ENCODE peak calls at places on chromosomes 5 and 9, in seven cellular contexts. H is PC-3, Y is body of pancreas, X is upper lobe of right lung, E is psoas muscle, U is mammary epithelial cell, G is keratinocyte. P is an unnamed sample. For H3K4me1 and H3K27me3, the result is how much of the 10 kb centered on the place peaks cover.

GRCh38 chr5:37637165-37637845 is 202.5 kb downstream of the GDNF start:
- DNase-seq in H (peak), Y (no peak), X (no peak), E (no peak), U (no peak), G (no peak), P (no peak)

GRCh38 chr9:650362-650761 is 191.1 kb upstream of the DMRT1 start:
- DNase-seq in H (no peak), Y (no peak), X (no peak), E (no peak), U (no peak), G (no peak), P (no peak)

GRCh38 chr5:81245871-81246235 is 12.7 kb downstream of the CKMT2 start:
- DNase-seq in H (no peak), Y (no peak), X (no peak), E (no peak), U (peak), G (no peak), P (no peak)

GRCh38 chr9:93467062-93467416 is 13.7 kb upstream of the FAM120AOS start:
- DNase-seq in H (peak), Y (no peak), X (no peak), E (no peak), U (peak), G (no peak), P (no peak)

GRCh38 chr9:128113526-128114325 is 13.8 kb downstream of the PTGES2 start:
- DNase-seq in H (no peak), Y (no peak), X (peak), E (no peak), U (no peak), G (no peak), P (no peak)

GRCh38 chr5:159911349-159911748 is 4.9 kb upstream of the ADRA1B start:
- DNase-seq in H (no peak), Y (no peak), X (no peak), E (no peak), U (no peak), G (no peak), P (no peak)

GRCh38 chr5:76490970-76491369 is 87.9 kb downstream of the IQGAP2 start:
- DNase-seq in H (no peak), Y (no peak), X (no peak), E (no peak), U (no peak), G (no peak), P (no peak)

GRCh38 chr9:86057491-86057890 is 41.9 kb downstream of the GOLM1 start:
- DNase-seq in H (no peak), Y (no peak), X (no peak), E (no peak), U (no peak), G (no peak), P (no peak)

GRCh38 chr9:36788534-36788933 is 215.8 kb downstream of the MELK start:
- DNase-seq in H (no peak), Y (no peak), X (no peak), E (no peak), U (no peak), G (no peak), P (no peak)

GRCh38 chr5:1318659-1319251 is 23.9 kb upstream of the TERT start:
- DNase-seq in H (no peak), Y (no peak), X (peak), E (no peak), U (no peak), G (no peak), P (no peak)

GRCh38 chr9:78196258-78196657 is 39.6 kb upstream of the CEP78 start:
- DNase-seq in H (no peak), Y (no peak), X (no peak), E (no peak), U (no peak), G (no peak), P (no peak)

GRCh38 chr5:35003018-35003957 is 44.5 kb downstream of the AGXT2 start:
- DNase-seq in H (peak), Y (peak), X (peak), E (peak), U (peak), G (no peak), P (peak)

GRCh38 chr9:8816361-8816760 is 1016.8 kb upstream of the DMAC1 start:
- DNase-seq in H (no peak), Y (no peak), X (no peak), E (no peak), U (no peak), G (no peak), P (no peak)

GRCh38 chr5:68960961-68961360 is 132.9 kb upstream of the SLC30A5 start:
- DNase-seq in H (no peak), Y (no peak), X (no peak), E (no peak), U (no peak), G (no peak), P (no peak)

GRCh38 chr5:11311731-11312130 is 550.7 kb upstream of the DAP start:
- DNase-seq in H (no peak), Y (no peak), X (no peak), E (no peak), U (no peak), G (no peak), P (no peak)

GRCh38 chr5:163586431-163587033 is 81.1 kb downstream of the MAT2B start:
- DNase-seq in H (no peak), Y (no peak), X (no peak), E (no peak), U (no peak), G (no peak), P (no peak)

GRCh38 chr5:39224196-39224754 is 4.9 kb upstream of the FYB1 start:
- DNase-seq in H (peak), Y (peak), X (no peak), E (peak), U (peak), G (peak), P (no peak)

GRCh38 chr5:643811-644271 is 31.7 kb downstream of the CEP72 start:
- DNase-seq in H (no peak), Y (no peak), X (peak), E (no peak), U (no peak), G (no peak), P (no peak)

GRCh38 chr9:71393011-71393410 is 271.6 kb upstream of the TRPM3 start:
- DNase-seq in H (no peak), Y (no peak), X (no peak), E (no peak), U (no peak), G (no peak), P (no peak)

GRCh38 chr5:10874561-10874960 is 113.5 kb upstream of the DAP start:
- DNase-seq in H (no peak), Y (no peak), X (no peak), E (no peak), U (no peak), G (no peak), P (no peak)

GRCh38 chr5:172477466-172477865 is 23.1 kb upstream of the SH3PXD2B start:
- DNase-seq in H (no peak), Y (no peak), X (no peak), E (no peak), U (no peak), G (no peak), P (no peak)

GRCh38 chr9:101716629-101717028 is 21.8 kb downstream of the GRIN3A start:
- DNase-seq in H (no peak), Y (no peak), X (no peak), E (no peak), U (no peak), G (no peak), P (no peak)

GRCh38 chr9:19146441-19146840 is 19.1 kb upstream of the PLIN2 start:
- DNase-seq in H (no peak), Y (no peak), X (no peak), E (peak), U (no peak), G (no peak), P (no peak)

GRCh38 chr5:140875085-140876065 is at the start of gene PCDHA12:
- DNase-seq in H (peak), Y (no peak), X (no peak), E (no peak), U (no peak), G (no peak), P (no peak)

DNA sequence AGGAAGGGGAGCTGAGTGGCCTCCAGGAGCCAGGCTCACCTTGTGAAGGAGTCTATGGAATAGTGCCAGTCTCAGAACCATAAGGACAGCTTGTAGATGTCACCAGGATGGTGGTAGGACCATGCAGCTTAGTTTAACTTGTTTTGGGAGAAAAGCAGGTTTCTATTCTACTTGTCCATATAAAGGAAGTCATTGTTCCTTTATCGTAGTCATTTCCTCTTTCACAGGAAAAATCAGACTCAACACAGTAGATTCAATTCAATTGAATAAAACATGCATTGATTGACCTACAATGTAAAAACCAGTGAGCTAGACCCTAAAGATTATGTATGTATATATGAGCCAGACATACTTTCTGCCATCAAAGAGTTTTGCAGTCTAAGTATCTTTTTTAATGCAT is 53.3 kb downstream of the MEGF10 start:
- DNase-seq in H (no peak), Y (no peak), X (no peak), E (no peak), U (no peak), G (no peak), P (no peak)
- H3K4me1 ChIP-seq in H (under half), Y (under half), X (under half), E (under half), U (under half), G (under half), P (under half)

DNA sequence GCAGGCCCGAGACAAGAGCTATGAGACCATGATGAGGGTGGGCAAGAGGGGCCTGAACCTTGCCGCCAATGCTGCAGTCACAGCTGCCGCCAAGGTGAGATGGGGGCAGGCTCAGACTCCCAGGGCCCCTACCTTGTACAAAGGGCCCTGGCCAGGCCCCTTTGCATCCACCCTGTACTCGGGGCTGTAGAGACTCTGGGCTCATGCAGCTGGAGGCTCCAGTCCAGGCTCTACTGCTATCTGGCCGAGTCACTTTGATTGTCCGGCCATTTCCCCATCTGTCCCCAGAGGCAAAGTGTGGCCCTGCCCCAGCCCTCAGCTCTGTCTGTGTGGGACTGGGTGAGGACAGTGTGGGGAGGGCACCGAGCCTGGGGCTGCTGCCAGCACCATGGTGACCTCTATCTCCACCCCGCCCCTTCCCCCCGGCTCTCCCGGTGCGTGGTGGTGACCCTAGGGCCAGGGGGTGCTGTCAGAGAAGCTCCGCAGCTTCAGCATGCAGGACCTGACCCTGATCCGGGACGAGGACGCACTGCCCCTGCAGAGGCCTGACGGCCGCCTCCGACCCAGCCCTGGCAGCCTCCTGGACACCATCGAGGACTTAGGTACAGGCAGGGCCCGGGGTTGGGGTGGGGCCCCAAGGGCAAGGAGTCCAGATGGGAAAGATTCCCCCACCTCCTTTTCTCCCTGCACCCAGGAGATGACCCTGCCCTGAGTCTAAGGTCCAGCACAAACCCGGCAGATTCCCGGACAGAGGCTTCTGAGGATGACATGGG is 6.1 kb downstream of the REEP2 start:
- DNase-seq in H (no peak), Y (no peak), X (peak), E (no peak), U (no peak), G (no peak), P (no peak)
- H3K27me3 ChIP-seq in H (under half), Y (under half), X (under half), E (under half), U (under half), G (under half), P (under half)

GRCh38 chr9:99560561-99560960 is 261.1 kb upstream of the NR4A3 start:
- DNase-seq in H (no peak), Y (no peak), X (no peak), E (no peak), U (no peak), G (no peak), P (no peak)

GRCh38 chr9:99562263-99562565 is 259.5 kb upstream of the NR4A3 start:
- DNase-seq in H (no peak), Y (no peak), X (no peak), E (no peak), U (no peak), G (no peak), P (no peak)

GRCh38 chr9:99565203-99565602 is 256.5 kb upstream of the NR4A3 start:
- DNase-seq in H (no peak), Y (no peak), X (no peak), E (no peak), U (no peak), G (no peak), P (no peak)

GRCh38 chr9:99561435-99562262 is 260.0 kb upstream of the NR4A3 start:
- DNase-seq in H (no peak), Y (no peak), X (no peak), E (no peak), U (no peak), G (no peak), P (no peak)

GRCh38 chr9:99563364-99563763 is 258.3 kb upstream of the NR4A3 start:
- DNase-seq in H (peak), Y (no peak), X (no peak), E (no peak), U (no peak), G (no peak), P (no peak)
- TF ChIP-seq CTCF in H (no peak), Y (no peak), X (no peak), E (no peak), U (no peak), G (no peak), P (no peak)

GRCh38 chr9:111839387-111839786 is 44.6 kb upstream of the SHOC1 start:
- DNase-seq in H (peak), Y (peak), X (peak), E (peak), U (no peak), G (no peak), P (no peak)
- H3K4me1 ChIP-seq in H (under half), Y (under half), X (under half), E (under half), U (under half), G (under half), P (under half)

DNA sequence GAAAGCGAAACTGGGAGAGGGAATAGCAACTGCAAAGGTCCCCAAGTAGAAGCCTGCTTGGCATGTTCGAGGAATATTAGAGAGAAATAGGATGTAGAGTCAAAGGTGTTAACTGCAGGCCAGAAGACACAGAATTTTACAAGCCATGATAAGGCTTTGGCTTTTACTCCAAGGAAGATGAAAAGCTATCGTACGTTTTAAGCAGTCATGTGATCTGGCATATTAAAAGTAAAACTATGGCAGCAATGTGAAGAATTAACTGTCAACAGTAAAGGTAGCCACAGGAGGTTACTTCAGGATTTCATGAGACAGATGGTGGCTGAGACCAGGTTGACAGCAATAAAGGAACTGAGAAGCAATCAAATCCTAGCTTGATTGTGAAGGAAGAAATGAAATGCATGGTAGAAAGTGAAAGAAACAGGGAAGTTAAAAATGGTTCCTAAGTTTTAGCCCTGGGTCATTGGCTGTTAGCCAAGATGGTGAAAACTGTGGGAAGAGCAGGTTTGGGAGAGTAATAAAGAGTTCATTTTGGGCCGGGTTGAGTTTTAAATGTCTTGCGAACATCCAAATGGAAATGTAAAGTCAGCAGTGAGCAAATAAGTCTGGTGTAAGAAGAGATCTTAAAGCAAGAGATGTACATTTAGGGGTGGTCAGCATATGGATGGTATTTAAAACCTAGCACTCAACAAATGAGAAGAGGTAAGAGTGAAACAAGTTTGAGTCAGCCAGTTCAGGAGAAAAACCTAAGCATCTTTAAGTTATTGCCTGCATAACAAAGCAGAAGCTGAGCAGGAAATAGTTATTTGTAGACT is 20.3 kb upstream of the TTC33 start:
- DNase-seq in H (no peak), Y (no peak), X (no peak), E (no peak), U (no peak), G (no peak), P (no peak)
- H3K27me3 ChIP-seq in H (under half), Y (under half), X (under half), E (under half), U (under half), G (under half), P (under half)

P was measured in Panc1.